ENCODE peak calls at places on chromosomes 1 and 21, in four cellular contexts. J is T-helper 1 cell, C is RCC 7860, Z is mucosa of descending colon. E is an unnamed sample.
A peak's percentile ranks its signal among the peaks of the same experiment; 100 is the strongest.

GRCh38 chr1:20921285-20921684 is 134.2 kb upstream of the HP1BP3 start:
- DNase-seq in J (no peak), C (no peak), Z (no peak), E (no peak)

GRCh38 chr1:236795757-236796719 is 946 bp downstream of the MTR start:
- DNase-seq in J (peak; percentile 49), C (peak; percentile 20), Z (no peak), E (peak; percentile 51)

GRCh38 chr1:84749427-84749826 is 59.2 kb upstream of the SSX2IP start:
- DNase-seq in J (no peak), C (no peak), Z (no peak), E (no peak)

GRCh38 chr1:197972406-197972805 is 55.2 kb downstream of the LHX9 start:
- DNase-seq in J (no peak), C (no peak), Z (no peak), E (no peak)

GRCh38 chr1:207078578-207079132 is 10.0 kb upstream of the C4BPB start:
- DNase-seq in J (no peak), C (no peak), Z (no peak), E (no peak)

GRCh38 chr1:20359451-20360330 is 69.0 kb downstream of the VWA5B1 start:
- DNase-seq in J (no peak), C (no peak), Z (no peak), E (peak; percentile 82)

GRCh38 chr1:29623501-29623900 is 387.2 kb downstream of the PTPRU start:
- DNase-seq in J (no peak), C (no peak), Z (no peak), E (no peak)

GRCh38 chr1:29593601-29594382 is 357.5 kb downstream of the PTPRU start:
- DNase-seq in J (no peak), C (no peak), Z (no peak), E (no peak)

GRCh38 chr1:40939320-40940059 is 40.0 kb upstream of the CTPS1 start:
- DNase-seq in J (no peak), C (no peak), Z (no peak), E (peak; percentile 44)

GRCh38 chr1:26278303-26278702 is 1.6 kb upstream of the SH3BGRL3 start:
- DNase-seq in J (no peak), C (no peak), Z (peak; percentile 93), E (peak; percentile 48)

GRCh38 chr1:68916227-68916853 is 419.5 kb upstream of the DEPDC1 start:
- DNase-seq in J (no peak), C (peak; percentile 97), Z (no peak), E (no peak)

GRCh38 chr1:2313651-2314296 is 77.6 kb downstream of the MORN1 start:
- DNase-seq in J (no peak), C (no peak), Z (no peak), E (no peak)

GRCh38 chr21:45574081-45574501 is 31.9 kb upstream of the SLC19A1 start:
- DNase-seq in J (no peak), C (no peak), Z (no peak), E (no peak)

GRCh38 chr1:156547434-156547833 is 24.9 kb downstream of the IQGAP3 start:
- DNase-seq in J (no peak), C (no peak), Z (no peak), E (no peak)

GRCh38 chr1:27342778-27343638 is 1.2 kb downstream of the SYTL1 start:
- DNase-seq in J (peak; percentile 58), C (no peak), Z (peak; percentile 90), E (peak; percentile 55)

GRCh38 chr21:29805110-29805509 is 134.7 kb downstream of the GRIK1 start:
- DNase-seq in J (no peak), C (no peak), Z (no peak), E (no peak)

GRCh38 chr1:37602750-37603694 is 7.3 kb upstream of the GNL2 start:
- DNase-seq in J (no peak), C (peak; percentile 16), Z (no peak), E (peak; percentile 47)

GRCh38 chr1:167698313-167698712 is 23.5 kb upstream of the MPZL1 start:
- DNase-seq in J (no peak), C (no peak), Z (no peak), E (no peak)

GRCh38 chr21:46457801-46458314 is 833 bp upstream of the DIP2A start:
- DNase-seq in J (no peak), C (peak; percentile 17), Z (no peak), E (peak; percentile 44)

GRCh38 chr1:179124866-179125265 is 43.0 kb downstream of the TOR3A start:
- DNase-seq in J (no peak), C (peak; percentile 71), Z (no peak), E (no peak)

GRCh38 chr1:53400761-53401379 is 58.3 kb upstream of the DMRTB1 start:
- DNase-seq in J (no peak), C (no peak), Z (no peak), E (no peak)

GRCh38 chr1:2547210-2548067 is 8.7 kb upstream of the TNFRSF14 start:
- DNase-seq in J (no peak), C (no peak), Z (no peak), E (no peak)

GRCh38 chr1:205205055-205205454 is 6.4 kb downstream of the DSTYK start:
- DNase-seq in J (no peak), C (no peak), Z (no peak), E (no peak)

GRCh38 chr1:228065543-228066347 is 16.8 kb upstream of the ARF1 start:
- DNase-seq in J (no peak), C (no peak), Z (no peak), E (no peak)

GRCh38 chr1:20964540-20965484 is 177.7 kb upstream of the HP1BP3 start:
- DNase-seq in J (no peak), C (no peak), Z (no peak), E (peak; percentile 15)

GRCh38 chr1:172344444-172344843 is 76.0 kb upstream of the C1orf105 start:
- DNase-seq in J (no peak), C (no peak), Z (no peak), E (no peak)

GRCh38 chr1:231252336-231252735 is 11.3 kb downstream of the GNPAT start:
- DNase-seq in J (no peak), C (no peak), Z (no peak), E (no peak)

GRCh38 chr1:117812868-117813511 is 116.4 kb downstream of the GDAP2 start:
- DNase-seq in J (no peak), C (no peak), Z (no peak), E (no peak)

GRCh38 chr1:23475134-23475628 is 8.8 kb downstream of the ASAP3 start:
- DNase-seq in J (no peak), C (peak; percentile 53), Z (no peak), E (no peak)

GRCh38 chr1:154730251-154730650 is 122.3 kb upstream of the ADAR start:
- DNase-seq in J (no peak), C (peak; percentile 64), Z (no peak), E (peak; percentile 34)

E was measured in small intestine.